ENCODE peak calls at places on chromosomes 6 and 20, in five cellular contexts. One of them, this sample, is unnamed. For H3K27me3 and H3K4me1, the result is how much of the 10 kb centered on the place peaks cover.

GRCh38 chr6:101926149-101926925 is 532.8 kb downstream of the GRIK2 start:
- DNase-seq in upper lobe of right lung: no peak
- DNase-seq in mesenchymal stem cell: no peak
- DNase-seq in neural progenitor cell: no peak
- DNase-seq in uterus: no peak
- DNase-seq in this sample: no peak

GRCh38 chr6:16130437-16130891 is 1.6 kb downstream of the MYLIP start:
- DNase-seq in mesenchymal stem cell: no peak
- DNase-seq in uterus: no peak
- DNase-seq in upper lobe of right lung: no peak
- DNase-seq in neural progenitor cell: peak
- DNase-seq in this sample: no peak

GRCh38 chr6:135423649-135424128 is 73.9 kb downstream of the AHI1 start:
- DNase-seq in mesenchymal stem cell: peak
- DNase-seq in uterus: no peak
- DNase-seq in neural progenitor cell: peak
- DNase-seq in upper lobe of right lung: no peak
- DNase-seq in this sample: no peak

GRCh38 chr20:48613926-48614325 is 213.9 kb downstream of the PREX1 start:
- DNase-seq in uterus: no peak
- DNase-seq in mesenchymal stem cell: no peak
- DNase-seq in upper lobe of right lung: peak
- DNase-seq in neural progenitor cell: no peak
- DNase-seq in this sample: no peak

GRCh38 chr6:40962241-40962640 is 76.8 kb downstream of the UNC5CL start:
- DNase-seq in uterus: no peak
- DNase-seq in neural progenitor cell: no peak
- DNase-seq in upper lobe of right lung: no peak
- DNase-seq in mesenchymal stem cell: peak
- DNase-seq in this sample: peak

GRCh38 chr6:114342086-114342825 is 567 bp downstream of the HS3ST5 start:
- DNase-seq in mesenchymal stem cell: peak
- DNase-seq in neural progenitor cell: peak
- DNase-seq in upper lobe of right lung: peak
- DNase-seq in uterus: no peak
- DNase-seq in this sample: peak

GRCh38 chr6:152112503-152113261 is 305.2 kb downstream of the ESR1 start:
- DNase-seq in upper lobe of right lung: peak
- DNase-seq in mesenchymal stem cell: no peak
- DNase-seq in neural progenitor cell: no peak
- DNase-seq in uterus: peak
- DNase-seq in this sample: no peak

GRCh38 chr6:166500246-166500645 is 86.2 kb downstream of the RAMACL start:
- DNase-seq in uterus: no peak
- DNase-seq in upper lobe of right lung: no peak
- DNase-seq in mesenchymal stem cell: no peak
- DNase-seq in neural progenitor cell: no peak
- DNase-seq in this sample: no peak

GRCh38 chr20:11394145-11394833 is 523.4 kb upstream of the BTBD3 start:
- DNase-seq in mesenchymal stem cell: peak
- DNase-seq in upper lobe of right lung: no peak
- DNase-seq in neural progenitor cell: no peak
- DNase-seq in uterus: no peak
- DNase-seq in this sample: peak

GRCh38 chr20:4166726-4167035 is 151.3 kb upstream of the RNF24 start:
- DNase-seq in neural progenitor cell: no peak
- DNase-seq in mesenchymal stem cell: no peak
- DNase-seq in uterus: no peak
- DNase-seq in upper lobe of right lung: no peak
- DNase-seq in this sample: no peak

GRCh38 chr6:127857051-127857637 is 43.7 kb downstream of the THEMIS start:
- DNase-seq in mesenchymal stem cell: no peak
- DNase-seq in upper lobe of right lung: no peak
- DNase-seq in neural progenitor cell: no peak
- DNase-seq in uterus: no peak
- DNase-seq in this sample: no peak

GRCh38 chr6:129191275-129191674 is 308.3 kb downstream of the LAMA2 start:
- DNase-seq in mesenchymal stem cell: no peak
- DNase-seq in uterus: no peak
- DNase-seq in neural progenitor cell: no peak
- DNase-seq in upper lobe of right lung: no peak
- DNase-seq in this sample: no peak

GRCh38 chr6:70673054-70673453 is 5.4 kb downstream of the SMAP1 start:
- DNase-seq in mesenchymal stem cell: peak
- DNase-seq in upper lobe of right lung: no peak
- DNase-seq in uterus: no peak
- DNase-seq in neural progenitor cell: no peak
- DNase-seq in this sample: no peak

GRCh38 chr6:105257350-105257749 is 77.5 kb upstream of the POPDC3 start:
- DNase-seq in uterus: no peak
- DNase-seq in upper lobe of right lung: no peak
- DNase-seq in neural progenitor cell: no peak
- DNase-seq in mesenchymal stem cell: no peak
- DNase-seq in this sample: no peak

GRCh38 chr20:9919271-9920014 is 80.6 kb upstream of the PAK5 start:
- DNase-seq in upper lobe of right lung: no peak
- DNase-seq in uterus: no peak
- DNase-seq in mesenchymal stem cell: no peak
- DNase-seq in neural progenitor cell: no peak
- DNase-seq in this sample: no peak

GRCh38 chr6:33313105-33313708 is 671 bp downstream of the TAPBP start:
- DNase-seq in upper lobe of right lung: peak
- DNase-seq in mesenchymal stem cell: peak
- DNase-seq in uterus: no peak
- DNase-seq in neural progenitor cell: peak
- DNase-seq in this sample: no peak

GRCh38 chr6:3266170-3266569 is 7.4 kb downstream of the PSMG4 start:
- DNase-seq in mesenchymal stem cell: no peak
- DNase-seq in uterus: no peak
- DNase-seq in upper lobe of right lung: no peak
- DNase-seq in neural progenitor cell: no peak
- DNase-seq in this sample: no peak
- H3K27me3 ChIP-seq in mesenchymal stem cell: under half
- H3K27me3 ChIP-seq in uterus: under half
- H3K27me3 ChIP-seq in upper lobe of right lung: under half
- H3K27me3 ChIP-seq in neural progenitor cell: under half
- H3K27me3 ChIP-seq in this sample: under half

DNA sequence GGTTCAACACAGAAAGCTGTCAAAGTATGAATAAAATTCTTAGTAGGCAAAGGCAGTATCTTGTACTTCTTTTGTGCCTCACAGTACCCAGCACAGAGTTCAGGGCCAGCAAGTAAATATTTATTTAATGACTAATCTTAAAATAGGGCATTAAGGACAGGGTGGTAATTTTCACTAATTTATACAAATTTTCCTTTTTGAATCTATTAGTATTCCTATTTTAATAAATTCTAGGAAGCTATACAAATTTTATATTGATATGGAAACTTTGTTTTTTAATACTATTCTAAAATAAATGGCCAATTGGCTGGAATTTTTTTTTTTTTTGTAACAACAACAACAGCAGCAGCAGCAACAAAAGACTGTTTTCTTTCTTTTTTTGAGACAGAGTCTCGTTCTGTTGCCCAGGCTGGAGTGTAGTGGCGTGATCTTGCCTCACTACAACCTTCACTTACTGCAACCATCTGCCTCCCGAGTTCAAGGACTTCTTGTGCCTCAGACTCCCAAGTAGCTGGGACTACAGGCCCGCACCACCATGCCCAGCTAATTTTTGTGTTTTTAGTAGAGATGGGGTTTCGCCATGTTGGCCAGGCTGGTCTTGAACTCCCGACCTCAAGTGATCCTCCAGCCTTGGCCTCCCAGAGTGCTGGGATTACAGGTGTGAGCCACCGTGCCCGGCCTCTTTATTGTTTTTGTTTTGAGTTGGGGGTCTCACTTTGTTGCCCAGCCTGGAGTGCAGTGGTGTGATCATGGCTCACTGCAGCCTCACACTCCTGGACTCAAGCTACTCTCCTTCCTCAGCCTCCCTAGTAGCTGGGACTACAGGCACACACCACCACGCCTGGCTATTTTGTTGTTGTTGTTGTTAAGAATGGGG is 85.2 kb downstream of the FKBP5 start:
- DNase-seq in mesenchymal stem cell: no peak
- DNase-seq in upper lobe of right lung: no peak
- DNase-seq in uterus: no peak
- DNase-seq in neural progenitor cell: no peak
- DNase-seq in this sample: no peak
- H3K4me1 ChIP-seq in mesenchymal stem cell: under half
- H3K4me1 ChIP-seq in upper lobe of right lung: half or more
- H3K4me1 ChIP-seq in uterus: under half
- H3K4me1 ChIP-seq in neural progenitor cell: under half
- H3K4me1 ChIP-seq in this sample: half or more

GRCh38 chr6:20604159-20604558 is 69.9 kb downstream of the CDKAL1 start:
- DNase-seq in upper lobe of right lung: no peak
- DNase-seq in mesenchymal stem cell: no peak
- DNase-seq in neural progenitor cell: no peak
- DNase-seq in uterus: no peak
- DNase-seq in this sample: no peak
- H3K27me3 ChIP-seq in upper lobe of right lung: under half
- H3K27me3 ChIP-seq in mesenchymal stem cell: under half
- H3K27me3 ChIP-seq in neural progenitor cell: under half
- H3K27me3 ChIP-seq in uterus: under half
- H3K27me3 ChIP-seq in this sample: under half

GRCh38 chr6:35724471-35724870 is 12.4 kb upstream of the ARMC12 start:
- DNase-seq in mesenchymal stem cell: no peak
- DNase-seq in upper lobe of right lung: peak
- DNase-seq in neural progenitor cell: no peak
- DNase-seq in uterus: no peak
- DNase-seq in this sample: no peak
- H3K4me1 ChIP-seq in mesenchymal stem cell: under half
- H3K4me1 ChIP-seq in upper lobe of right lung: half or more
- H3K4me1 ChIP-seq in neural progenitor cell: half or more
- H3K4me1 ChIP-seq in uterus: under half
- H3K4me1 ChIP-seq in this sample: under half

GRCh38 chr20:46133886-46134654 is 16.0 kb downstream of the CD40 start:
- DNase-seq in upper lobe of right lung: no peak
- DNase-seq in neural progenitor cell: no peak
- DNase-seq in uterus: no peak
- DNase-seq in mesenchymal stem cell: no peak
- DNase-seq in this sample: no peak
- H3K27me3 ChIP-seq in upper lobe of right lung: half or more
- H3K27me3 ChIP-seq in neural progenitor cell: under half
- H3K27me3 ChIP-seq in uterus: under half
- H3K27me3 ChIP-seq in mesenchymal stem cell: half or more
- H3K27me3 ChIP-seq in this sample: half or more

This sample was measured in SJSA1.